ENCODE peak calls at places on chromosomes 3 and 15, in eight cellular contexts. One of them, this sample, is unnamed.

GRCh38 chr3:50137567-50137966 is 17.6 kb upstream of the SEMA3F start:
- DNase-seq in AG04450: no peak
- DNase-seq in T47D: no peak
- DNase-seq in HS-27A: no peak
- DNase-seq in left cardiac atrium: no peak
- DNase-seq in A172: no peak
- DNase-seq in activated gamma-delta T cell treated with Interleukin-2 at 50 U/mL for 16 hours: no peak
- DNase-seq in fibroblast of pulmonary artery: no peak
- DNase-seq in this sample: no peak

GRCh38 chr3:187274977-187275338 is 16.6 kb downstream of the MASP1 start:
- DNase-seq in HS-27A: no peak
- DNase-seq in activated gamma-delta T cell treated with Interleukin-2 at 50 U/mL for 16 hours: no peak
- DNase-seq in T47D: peak; percentile 56
- DNase-seq in AG04450: no peak
- DNase-seq in fibroblast of pulmonary artery: no peak
- DNase-seq in left cardiac atrium: no peak
- DNase-seq in A172: no peak
- DNase-seq in this sample: no peak

GRCh38 chr3:46856576-46857471 is 6.4 kb downstream of the MYL3 start:
- DNase-seq in fibroblast of pulmonary artery: no peak
- DNase-seq in A172: no peak
- DNase-seq in AG04450: no peak
- DNase-seq in HS-27A: no peak
- DNase-seq in activated gamma-delta T cell treated with Interleukin-2 at 50 U/mL for 16 hours: no peak
- DNase-seq in T47D: no peak
- DNase-seq in left cardiac atrium: peak; percentile 12
- DNase-seq in this sample: peak; percentile 33

GRCh38 chr3:22159004-22159695 is 408.1 kb upstream of the ZNF385D start:
- DNase-seq in A172: no peak
- DNase-seq in HS-27A: no peak
- DNase-seq in left cardiac atrium: no peak
- DNase-seq in fibroblast of pulmonary artery: no peak
- DNase-seq in AG04450: no peak
- DNase-seq in activated gamma-delta T cell treated with Interleukin-2 at 50 U/mL for 16 hours: no peak
- DNase-seq in T47D: no peak
- DNase-seq in this sample: no peak

GRCh38 chr3:191262650-191263049 is 63.6 kb downstream of the OSTN start:
- DNase-seq in A172: no peak
- DNase-seq in activated gamma-delta T cell treated with Interleukin-2 at 50 U/mL for 16 hours: no peak
- DNase-seq in HS-27A: no peak
- DNase-seq in left cardiac atrium: no peak
- DNase-seq in T47D: no peak
- DNase-seq in fibroblast of pulmonary artery: no peak
- DNase-seq in AG04450: no peak
- DNase-seq in this sample: no peak

GRCh38 chr3:10703875-10704274 is 112.2 kb upstream of the SLC6A11 start:
- DNase-seq in A172: peak; percentile 53
- DNase-seq in HS-27A: peak; percentile 23
- DNase-seq in fibroblast of pulmonary artery: peak; percentile 16
- DNase-seq in T47D: peak; percentile 39
- DNase-seq in activated gamma-delta T cell treated with Interleukin-2 at 50 U/mL for 16 hours: no peak
- DNase-seq in AG04450: no peak
- DNase-seq in left cardiac atrium: no peak
- DNase-seq in this sample: no peak

GRCh38 chr3:100725935-100726334 is 16.6 kb downstream of the TFG start:
- DNase-seq in T47D: no peak
- DNase-seq in fibroblast of pulmonary artery: no peak
- DNase-seq in AG04450: no peak
- DNase-seq in HS-27A: no peak
- DNase-seq in activated gamma-delta T cell treated with Interleukin-2 at 50 U/mL for 16 hours: no peak
- DNase-seq in left cardiac atrium: no peak
- DNase-seq in A172: no peak
- DNase-seq in this sample: no peak

GRCh38 chr3:149832086-149832485 is 19.1 kb downstream of the RNF13 start:
- DNase-seq in A172: no peak
- DNase-seq in T47D: no peak
- DNase-seq in fibroblast of pulmonary artery: no peak
- DNase-seq in activated gamma-delta T cell treated with Interleukin-2 at 50 U/mL for 16 hours: no peak
- DNase-seq in AG04450: no peak
- DNase-seq in HS-27A: no peak
- DNase-seq in left cardiac atrium: no peak
- DNase-seq in this sample: no peak

GRCh38 chr3:71585891-71586809 is 2.6 kb upstream of the FOXP1 start:
- DNase-seq in left cardiac atrium: no peak
- DNase-seq in activated gamma-delta T cell treated with Interleukin-2 at 50 U/mL for 16 hours: peak; percentile 23
- DNase-seq in fibroblast of pulmonary artery: peak; percentile 69
- DNase-seq in A172: peak; percentile 48
- DNase-seq in T47D: peak; percentile 23
- DNase-seq in AG04450: no peak
- DNase-seq in HS-27A: no peak
- DNase-seq in this sample: no peak

GRCh38 chr15:64070106-64070505 is 23.5 kb downstream of the CIAO2A start:
- DNase-seq in left cardiac atrium: no peak
- DNase-seq in fibroblast of pulmonary artery: no peak
- DNase-seq in AG04450: no peak
- DNase-seq in activated gamma-delta T cell treated with Interleukin-2 at 50 U/mL for 16 hours: no peak
- DNase-seq in HS-27A: no peak
- DNase-seq in A172: no peak
- DNase-seq in T47D: no peak
- DNase-seq in this sample: no peak

GRCh38 chr3:191328383-191328962 is 721 bp upstream of the CCDC50 start:
- DNase-seq in T47D: no peak
- DNase-seq in activated gamma-delta T cell treated with Interleukin-2 at 50 U/mL for 16 hours: no peak
- DNase-seq in AG04450: no peak
- DNase-seq in left cardiac atrium: no peak
- DNase-seq in fibroblast of pulmonary artery: no peak
- DNase-seq in HS-27A: no peak
- DNase-seq in A172: peak; percentile 36
- DNase-seq in this sample: no peak

GRCh38 chr15:69497634-69498033 is 45.0 kb downstream of the RPLP1 start:
- DNase-seq in A172: no peak
- DNase-seq in left cardiac atrium: no peak
- DNase-seq in HS-27A: no peak
- DNase-seq in T47D: no peak
- DNase-seq in activated gamma-delta T cell treated with Interleukin-2 at 50 U/mL for 16 hours: no peak
- DNase-seq in fibroblast of pulmonary artery: no peak
- DNase-seq in AG04450: no peak
- DNase-seq in this sample: no peak

GRCh38 chr15:60618206-60618605 is 139.3 kb upstream of the ICE2 start:
- DNase-seq in fibroblast of pulmonary artery: no peak
- DNase-seq in HS-27A: no peak
- DNase-seq in A172: no peak
- DNase-seq in left cardiac atrium: no peak
- DNase-seq in T47D: no peak
- DNase-seq in activated gamma-delta T cell treated with Interleukin-2 at 50 U/mL for 16 hours: no peak
- DNase-seq in AG04450: no peak
- DNase-seq in this sample: no peak

GRCh38 chr3:99848433-99848832 is 30.8 kb downstream of the CMSS1 start:
- DNase-seq in AG04450: no peak
- DNase-seq in HS-27A: no peak
- DNase-seq in A172: no peak
- DNase-seq in activated gamma-delta T cell treated with Interleukin-2 at 50 U/mL for 16 hours: no peak
- DNase-seq in fibroblast of pulmonary artery: no peak
- DNase-seq in left cardiac atrium: no peak
- DNase-seq in T47D: no peak
- DNase-seq in this sample: no peak

GRCh38 chr3:114809668-114810413 is 337.2 kb downstream of the ZBTB20 start:
- DNase-seq in activated gamma-delta T cell treated with Interleukin-2 at 50 U/mL for 16 hours: no peak
- DNase-seq in fibroblast of pulmonary artery: no peak
- DNase-seq in T47D: no peak
- DNase-seq in AG04450: peak; percentile 3
- DNase-seq in A172: peak; percentile 19
- DNase-seq in left cardiac atrium: no peak
- DNase-seq in HS-27A: no peak
- DNase-seq in this sample: no peak

GRCh38 chr15:83068054-83068453 is 1.0 kb upstream of the BTBD1 start:
- DNase-seq in HS-27A: no peak
- DNase-seq in T47D: no peak
- DNase-seq in activated gamma-delta T cell treated with Interleukin-2 at 50 U/mL for 16 hours: no peak
- DNase-seq in A172: no peak
- DNase-seq in fibroblast of pulmonary artery: no peak
- DNase-seq in AG04450: no peak
- DNase-seq in left cardiac atrium: no peak
- DNase-seq in this sample: no peak

GRCh38 chr3:141439589-141439988 is 47.2 kb upstream of the RASA2 start:
- DNase-seq in T47D: no peak
- DNase-seq in left cardiac atrium: no peak
- DNase-seq in HS-27A: no peak
- DNase-seq in fibroblast of pulmonary artery: no peak
- DNase-seq in AG04450: no peak
- DNase-seq in A172: no peak
- DNase-seq in activated gamma-delta T cell treated with Interleukin-2 at 50 U/mL for 16 hours: no peak
- DNase-seq in this sample: no peak

GRCh38 chr3:98921957-98922356 is 20.5 kb upstream of the DCBLD2 start:
- DNase-seq in activated gamma-delta T cell treated with Interleukin-2 at 50 U/mL for 16 hours: no peak
- DNase-seq in fibroblast of pulmonary artery: no peak
- DNase-seq in T47D: no peak
- DNase-seq in left cardiac atrium: no peak
- DNase-seq in AG04450: no peak
- DNase-seq in A172: no peak
- DNase-seq in HS-27A: no peak
- DNase-seq in this sample: no peak

GRCh38 chr3:74897006-74897405 is 282.5 kb upstream of the CNTN3 start:
- DNase-seq in T47D: peak; percentile 5
- DNase-seq in AG04450: no peak
- DNase-seq in A172: no peak
- DNase-seq in fibroblast of pulmonary artery: no peak
- DNase-seq in left cardiac atrium: no peak
- DNase-seq in activated gamma-delta T cell treated with Interleukin-2 at 50 U/mL for 16 hours: no peak
- DNase-seq in HS-27A: no peak
- DNase-seq in this sample: no peak

GRCh38 chr15:68353418-68354145 is 76.0 kb downstream of the FEM1B start:
- DNase-seq in HS-27A: no peak
- DNase-seq in fibroblast of pulmonary artery: no peak
- DNase-seq in T47D: no peak
- DNase-seq in A172: no peak
- DNase-seq in activated gamma-delta T cell treated with Interleukin-2 at 50 U/mL for 16 hours: no peak
- DNase-seq in left cardiac atrium: no peak
- DNase-seq in AG04450: no peak
- DNase-seq in this sample: no peak

GRCh38 chr15:80436511-80437307 is 32.5 kb downstream of the ARNT2 start:
- DNase-seq in fibroblast of pulmonary artery: peak; percentile 14
- DNase-seq in AG04450: no peak
- DNase-seq in A172: peak; percentile 88
- DNase-seq in HS-27A: no peak
- DNase-seq in left cardiac atrium: no peak
- DNase-seq in T47D: no peak
- DNase-seq in activated gamma-delta T cell treated with Interleukin-2 at 50 U/mL for 16 hours: no peak
- DNase-seq in this sample: no peak

GRCh38 chr3:39907981-39908380 is 98.6 kb downstream of the MYRIP start:
- DNase-seq in HS-27A: no peak
- DNase-seq in activated gamma-delta T cell treated with Interleukin-2 at 50 U/mL for 16 hours: no peak
- DNase-seq in AG04450: no peak
- DNase-seq in T47D: no peak
- DNase-seq in left cardiac atrium: peak; percentile 72
- DNase-seq in A172: no peak
- DNase-seq in fibroblast of pulmonary artery: peak; percentile 34
- DNase-seq in this sample: no peak

GRCh38 chr3:184526158-184526483 is 35.5 kb upstream of the EPHB3 start:
- DNase-seq in AG04450: no peak
- DNase-seq in left cardiac atrium: no peak
- DNase-seq in T47D: no peak
- DNase-seq in A172: no peak
- DNase-seq in activated gamma-delta T cell treated with Interleukin-2 at 50 U/mL for 16 hours: no peak
- DNase-seq in HS-27A: no peak
- DNase-seq in fibroblast of pulmonary artery: no peak
- DNase-seq in this sample: no peak

GRCh38 chr3:149356630-149357029 is 20.8 kb downstream of the TM4SF1 start:
- DNase-seq in activated gamma-delta T cell treated with Interleukin-2 at 50 U/mL for 16 hours: no peak
- DNase-seq in fibroblast of pulmonary artery: no peak
- DNase-seq in A172: no peak
- DNase-seq in left cardiac atrium: no peak
- DNase-seq in T47D: no peak
- DNase-seq in HS-27A: no peak
- DNase-seq in AG04450: no peak
- DNase-seq in this sample: no peak

GRCh38 chr3:4825572-4826236 is 153.5 kb upstream of the BHLHE40 start:
- DNase-seq in AG04450: no peak
- DNase-seq in fibroblast of pulmonary artery: no peak
- DNase-seq in activated gamma-delta T cell treated with Interleukin-2 at 50 U/mL for 16 hours: no peak
- DNase-seq in T47D: peak; percentile 18
- DNase-seq in A172: peak; percentile 73
- DNase-seq in left cardiac atrium: peak; percentile 69
- DNase-seq in HS-27A: no peak
- DNase-seq in this sample: no peak

GRCh38 chr3:10017636-10018292 is 8.5 kb upstream of the FANCD2 start:
- DNase-seq in AG04450: no peak
- DNase-seq in left cardiac atrium: no peak
- DNase-seq in activated gamma-delta T cell treated with Interleukin-2 at 50 U/mL for 16 hours: no peak
- DNase-seq in A172: peak; percentile 69
- DNase-seq in T47D: no peak
- DNase-seq in HS-27A: no peak
- DNase-seq in fibroblast of pulmonary artery: peak; percentile 43
- DNase-seq in this sample: no peak